ENCODE peak calls at places on chromosome 21, in eight cellular contexts. Z is effector memory CD8-positive, alpha-beta T cell; V is mucosa of descending colon; D is neural progenitor cell; E is upper lobe of right lung; C is T-helper 17 cell; B is Calu3; F is cardiac fibroblast. Y is an unnamed sample.

GRCh38 chr21:42571391-42572150 is 57.9 kb downstream of the SLC37A1 start:
- DNase-seq in Z (no peak), V (no peak), D (no peak), E (peak; percentile 44), C (peak; percentile 3), B (no peak), F (no peak), Y (no peak)

GRCh38 chr21:34801519-34802132 is 132.8 kb downstream of the CLIC6 start:
- DNase-seq in Z (peak; percentile 11), V (no peak), D (no peak), E (no peak), C (no peak), B (peak; percentile 21), F (peak; percentile 37), Y (no peak)

GRCh38 chr21:46322351-46323226 is 1.1 kb downstream of the C21orf58 start:
- DNase-seq in Z (no peak), V (peak; percentile 59), D (peak; percentile 47), E (no peak), C (no peak), B (no peak), F (peak; percentile 31), Y (no peak)

GRCh38 chr21:42221581-42222345 is 2.8 kb downstream of the ABCG1 start:
- DNase-seq in Z (no peak), V (no peak), D (no peak), E (peak; percentile 29), C (no peak), B (no peak), F (peak; percentile 86), Y (no peak)

GRCh38 chr21:43923391-43923790 is 58.4 kb downstream of the AGPAT3 start:
- DNase-seq in Z (no peak), V (no peak), D (no peak), E (no peak), C (no peak), B (no peak), F (peak; percentile 27), Y (no peak)

GRCh38 chr21:29298348-29299045 is at the start of gene BACH1:
- DNase-seq in Z (peak; percentile 79), V (peak; percentile 94), D (peak; percentile 98), E (peak; percentile 96), C (peak; percentile 84), B (peak; percentile 84), F (peak; percentile 95), Y (peak; percentile 92)

GRCh38 chr21:29177800-29178199 is 47.4 kb downstream of the MAP3K7CL start:
- DNase-seq in Z (no peak), V (no peak), D (no peak), E (no peak), C (no peak), B (no peak), F (no peak), Y (no peak)

GRCh38 chr21:21828130-21828529 is 829.9 kb downstream of the NCAM2 start:
- DNase-seq in Z (no peak), V (no peak), D (no peak), E (no peak), C (no peak), B (no peak), F (no peak), Y (no peak)

GRCh38 chr21:40053007-40053406 is 185.8 kb downstream of the PCP4 start:
- DNase-seq in Z (no peak), V (no peak), D (no peak), E (peak; percentile 71), C (no peak), B (no peak), F (no peak), Y (peak; percentile 13)

GRCh38 chr21:33132054-33132453 is 62.1 kb downstream of the OLIG1 start:
- DNase-seq in Z (no peak), V (no peak), D (no peak), E (no peak), C (no peak), B (no peak), F (no peak), Y (no peak)

GRCh38 chr21:43800124-43800523 is 10.7 kb downstream of the RRP1 start:
- DNase-seq in Z (no peak), V (no peak), D (no peak), E (no peak), C (no peak), B (no peak), F (no peak), Y (no peak)

GRCh38 chr21:42039470-42039901 is 29.3 kb upstream of the ZBTB21 start:
- DNase-seq in Z (no peak), V (no peak), D (no peak), E (no peak), C (no peak), B (no peak), F (peak; percentile 60), Y (no peak)

GRCh38 chr21:26057488-26058170 is 112.9 kb downstream of the APP start:
- DNase-seq in Z (no peak), V (no peak), D (no peak), E (no peak), C (no peak), B (no peak), F (no peak), Y (no peak)

GRCh38 chr21:43307677-43308070 is 119.3 kb downstream of the SIK1 start:
- DNase-seq in Z (no peak), V (no peak), D (no peak), E (no peak), C (no peak), B (no peak), F (no peak), Y (no peak)

GRCh38 chr21:10521091-10521598 is at the start of gene TPTE:
- DNase-seq in Z (no peak), V (no peak), D (no peak), E (no peak), C (no peak), B (no peak), F (no peak), Y (no peak)

GRCh38 chr21:44348861-44349260 is 4.6 kb upstream of the TRPM2 start:
- DNase-seq in Z (no peak), V (no peak), D (no peak), E (peak; percentile 65), C (no peak), B (no peak), F (no peak), Y (no peak)

GRCh38 chr21:44074315-44074958 is 32.8 kb upstream of the PWP2 start:
- DNase-seq in Z (no peak), V (no peak), D (no peak), E (no peak), C (no peak), B (no peak), F (no peak), Y (no peak)

GRCh38 chr21:45256912-45257672 is 30.6 kb downstream of the POFUT2 start:
- DNase-seq in Z (peak; percentile 19), V (no peak), D (peak; percentile 18), E (no peak), C (no peak), B (no peak), F (peak; percentile 8), Y (no peak)

GRCh38 chr21:45600248-45600647 is 43.3 kb upstream of the PCBP3 start:
- DNase-seq in Z (no peak), V (no peak), D (no peak), E (peak; percentile 1), C (no peak), B (no peak), F (no peak), Y (no peak)

GRCh38 chr21:19049567-19049966 is 646.0 kb upstream of the TMPRSS15 start:
- DNase-seq in Z (no peak), V (no peak), D (no peak), E (no peak), C (no peak), B (no peak), F (no peak), Y (no peak)

GRCh38 chr21:40204956-40205355 is 337.7 kb downstream of the PCP4 start:
- DNase-seq in Z (no peak), V (no peak), D (peak; percentile 3), E (no peak), C (no peak), B (no peak), F (no peak), Y (no peak)

GRCh38 chr21:18170829-18171228 is 73.8 kb upstream of the CHODL start:
- DNase-seq in Z (no peak), V (no peak), D (no peak), E (no peak), C (no peak), B (no peak), F (no peak), Y (no peak)

GRCh38 chr21:45515241-45516061 is 26.8 kb downstream of the SLC19A1 start:
- DNase-seq in Z (no peak), V (peak; percentile 40), D (no peak), E (peak; percentile 60), C (no peak), B (no peak), F (no peak), Y (no peak)

GRCh38 chr21:35020902-35021301 is 28.2 kb downstream of the RUNX1 start:
- DNase-seq in Z (no peak), V (no peak), D (no peak), E (no peak), C (no peak), B (no peak), F (no peak), Y (no peak)

Y was measured in transverse colon.